ENCODE peak calls at places on chromosomes 2 and 18, in nine cellular contexts. D, Q, F, E, A, M, U, W and R are unnamed samples.

GRCh38 chr2:206353685-206354084 is 79.2 kb downstream of the ZDBF2 start:
- DNase-seq in D (no peak), Q (no peak), F (peak; percentile 11), E (no peak), A (no peak), M (no peak), U (no peak), W (no peak), R (no peak)

GRCh38 chr2:12684471-12684936 is 32.2 kb upstream of the TRIB2 start:
- DNase-seq in D (no peak), Q (no peak), F (no peak), E (no peak), A (no peak), M (no peak), U (no peak), W (no peak), R (no peak)

GRCh38 chr2:240207661-240208060 is 67.2 kb upstream of the OTOS start:
- DNase-seq in D (no peak), Q (no peak), F (no peak), E (no peak), A (no peak), M (no peak), U (no peak), W (no peak), R (no peak)

GRCh38 chr2:110125292-110125691 is 9.7 kb upstream of the MALL start:
- DNase-seq in D (no peak), Q (no peak), F (no peak), E (no peak), A (no peak), M (no peak), U (no peak), W (no peak), R (no peak)

GRCh38 chr2:176483481-176483880 is 214.2 kb downstream of the MTX2 start:
- DNase-seq in D (no peak), Q (no peak), F (no peak), E (no peak), A (no peak), M (no peak), U (no peak), W (no peak), R (no peak)

GRCh38 chr2:71685073-71685848 is 231.9 kb downstream of the DYSF start:
- DNase-seq in D (no peak), Q (no peak), F (no peak), E (no peak), A (no peak), M (no peak), U (no peak), W (no peak), R (no peak)

GRCh38 chr2:47344890-47345583 is 57.9 kb upstream of the MSH2 start:
- DNase-seq in D (peak; percentile 95), Q (peak; percentile 88), F (peak; percentile 99), E (peak; percentile 85), A (peak; percentile 73), M (peak; percentile 17), U (no peak), W (peak; percentile 100), R (no peak)

GRCh38 chr18:47287911-47288635 is 36.6 kb upstream of the SKOR2 start:
- DNase-seq in D (no peak), Q (no peak), F (no peak), E (no peak), A (no peak), M (no peak), U (no peak), W (no peak), R (no peak)

GRCh38 chr2:9781252-9781651 is 62.0 kb upstream of the TAF1B start:
- DNase-seq in D (no peak), Q (no peak), F (no peak), E (no peak), A (no peak), M (no peak), U (no peak), W (no peak), R (no peak)

GRCh38 chr2:157839162-157839801 is 36.8 kb downstream of the ACVR1 start:
- DNase-seq in D (peak; percentile 63), Q (no peak), F (no peak), E (peak; percentile 63), A (no peak), M (no peak), U (no peak), W (peak; percentile 70), R (no peak)

GRCh38 chr2:156333274-156333950 is 891 bp upstream of the NR4A2 start:
- DNase-seq in D (no peak), Q (no peak), F (no peak), E (no peak), A (no peak), M (no peak), U (no peak), W (no peak), R (no peak)

GRCh38 chr2:84888401-84889276 is 7.8 kb upstream of the TRABD2A start:
- DNase-seq in D (no peak), Q (no peak), F (no peak), E (peak; percentile 31), A (no peak), M (peak; percentile 33), U (peak; percentile 70), W (no peak), R (no peak)

GRCh38 chr2:26184555-26185303 is 11.8 kb downstream of the GAREM2 start:
- DNase-seq in D (peak; percentile 35), Q (peak; percentile 84), F (peak; percentile 86), E (peak; percentile 88), A (peak; percentile 90), M (peak; percentile 64), U (peak; percentile 25), W (no peak), R (peak; percentile 82)

GRCh38 chr2:148719941-148720436 is 75.4 kb downstream of the EPC2 start:
- DNase-seq in D (no peak), Q (no peak), F (no peak), E (no peak), A (no peak), M (no peak), U (no peak), W (no peak), R (no peak)
- H3K4me3 ChIP-seq in D (no peak overlapping the region), Q (no peak overlapping the region), F (no peak overlapping the region), E (no peak overlapping the region), A (no peak overlapping the region), M (no peak overlapping the region), U (no peak overlapping the region), W (no peak overlapping the region), R (no peak overlapping the region)

GRCh38 chr18:51236225-51236624 is 38.7 kb upstream of the MEX3C start:
- DNase-seq in D (no peak), Q (no peak), F (peak; percentile 76), E (no peak), A (no peak), M (no peak), U (no peak), W (peak; percentile 72), R (no peak)
- TF ChIP-seq EP300 in D (no peak), Q (no peak), F (no peak), E (no peak), A (no peak), M (no peak), U (no peak), W (no peak), R (no peak)

DNA sequence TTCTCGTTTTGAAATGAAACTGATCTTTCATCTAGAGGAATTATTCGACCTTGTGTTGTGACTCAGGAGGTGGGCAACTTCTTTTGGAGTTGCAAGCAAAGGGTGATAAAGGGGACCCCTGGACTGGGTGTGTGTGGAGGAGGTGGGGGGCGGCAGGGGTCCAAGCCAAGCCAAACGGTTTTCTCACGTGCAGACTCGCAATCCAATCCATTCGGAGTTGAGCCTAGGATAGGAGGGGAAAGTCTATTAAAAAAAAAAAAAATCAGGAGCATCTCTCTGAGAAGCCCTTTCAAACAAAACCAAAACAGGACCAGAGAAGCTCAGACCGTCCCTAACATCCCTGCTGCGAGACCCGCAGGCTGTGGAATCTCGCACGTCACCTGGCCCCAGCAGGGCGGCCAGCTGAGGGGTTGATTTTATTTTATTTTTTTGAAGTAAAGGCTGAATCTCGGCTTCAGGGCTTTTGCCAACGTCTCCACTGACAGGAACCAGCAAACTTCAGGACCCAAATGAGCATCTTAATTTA is 3.8 kb upstream of the ZEB2 start:
- DNase-seq in D (peak; percentile 67), Q (no peak), F (no peak), E (peak; percentile 69), A (peak; percentile 64), M (no peak), U (no peak), W (no peak), R (no peak)
- H3K4me3 ChIP-seq in D (peak overlapping the region; percentile 67), Q (peak overlapping the region; percentile 51), F (peak overlapping the region; percentile 56), E (peak overlapping the region; percentile 29), A (peak overlapping the region; percentile 51), M (peak overlapping the region; percentile 45), U (peak overlapping the region; percentile 31), W (no peak overlapping the region), R (peak overlapping the region; percentile 64)

DNA sequence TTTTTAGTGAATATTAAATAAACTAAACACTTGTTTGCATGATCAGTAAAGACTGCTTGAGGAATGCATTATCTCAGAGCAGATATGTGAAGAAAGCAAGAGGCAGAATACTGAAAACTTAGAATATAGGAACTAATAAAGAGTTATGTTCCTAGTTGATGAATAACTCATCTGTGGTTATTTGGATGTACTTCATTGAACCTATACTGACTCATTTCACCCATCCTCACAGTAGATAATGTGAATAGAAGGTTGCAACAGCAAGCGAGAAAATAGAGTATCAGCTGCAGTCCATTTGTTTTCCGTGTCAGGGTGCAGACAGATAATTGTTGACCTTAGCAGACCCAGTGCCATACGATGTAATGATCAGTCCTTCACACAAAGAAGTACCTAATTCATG is 945.7 kb upstream of the LRRTM1 start:
- DNase-seq in D (no peak), Q (no peak), F (no peak), E (no peak), A (no peak), M (no peak), U (peak; percentile 20), W (no peak), R (no peak)
- TF ChIP-seq EP300 in D (no peak), Q (no peak), F (no peak), E (no peak), A (no peak), M (no peak), U (peak; percentile 78), W (no peak), R (no peak)